ENCODE peak calls at places on chromosomes 12 and 14, in six cellular contexts. S, V, F, M, Y and I are unnamed samples.

GRCh38 chr14:95346820-95347219 is 27.1 kb upstream of the CLMN start:
- DNase-seq in F (no peak), S (peak), Y (no peak), V (no peak), M (no peak), I (no peak)

GRCh38 chr12:53098354-53098981 is 1.0 kb downstream of the IGFBP6 start:
- DNase-seq in Y (peak), S (peak), M (no peak), V (no peak), F (peak), I (no peak)

GRCh38 chr12:88578274-88578673 is 2.0 kb downstream of the KITLG start:
- DNase-seq in F (no peak), V (no peak), M (no peak), S (no peak), Y (no peak), I (no peak)

GRCh38 chr12:105978686-105979085 is 160.1 kb downstream of the NUAK1 start:
- DNase-seq in F (no peak), Y (peak), S (no peak), M (no peak), V (no peak), I (no peak)

GRCh38 chr14:75854247-75854799 is 127.5 kb downstream of the TGFB3 start:
- DNase-seq in S (no peak), F (no peak), Y (no peak), M (no peak), V (no peak), I (no peak)

GRCh38 chr12:29762637-29763300 is 21.0 kb downstream of the TMTC1 start:
- DNase-seq in Y (no peak), F (no peak), S (no peak), V (no peak), M (no peak), I (no peak)

GRCh38 chr14:52059614-52060013 is 9.2 kb downstream of the NID2 start:
- DNase-seq in V (no peak), Y (no peak), F (no peak), M (no peak), S (no peak), I (no peak)

GRCh38 chr12:66403746-66404145 is 101.5 kb downstream of the HELB start:
- DNase-seq in S (no peak), V (no peak), M (no peak), Y (no peak), F (no peak), I (no peak)

GRCh38 chr12:130139541-130139940 is 22.7 kb upstream of the FZD10 start:
- DNase-seq in F (no peak), S (no peak), Y (no peak), V (no peak), M (no peak), I (no peak)

DNA sequence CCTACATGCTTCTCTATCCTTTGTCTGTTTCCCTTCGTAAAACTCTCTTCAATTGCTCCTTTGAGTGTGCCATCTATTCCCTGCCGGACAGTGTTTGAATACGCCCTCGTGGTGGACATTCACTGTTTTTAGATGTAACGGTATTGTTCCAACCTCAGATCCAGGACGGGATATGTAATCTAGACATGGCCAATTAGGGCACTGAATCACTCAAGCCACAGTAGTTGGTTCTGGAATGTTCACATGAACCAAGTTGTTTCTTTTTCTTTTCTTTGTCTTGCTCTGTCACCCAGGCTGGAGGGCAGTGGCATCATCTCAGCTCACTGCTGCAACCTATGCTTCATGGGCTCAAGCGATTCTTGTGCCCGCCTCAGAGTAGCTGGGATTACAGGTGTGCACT is 204.2 kb upstream of the PLXNC1 start:
- DNase-seq in Y (no peak), S (no peak), F (no peak), M (no peak), V (no peak), I (no peak)
- H4K91ac ChIP-seq in Y (no peak), S (no peak), F (no peak), M (no peak), V (no peak), I (no peak)

GRCh38 chr12:44248436-44248835 is 412.6 kb downstream of the TMEM117 start:
- DNase-seq in M (no peak), Y (no peak), V (no peak), S (no peak), F (no peak), I (no peak)
- H4K91ac ChIP-seq in M (no peak), Y (peak), V (no peak), S (no peak), F (no peak), I (no peak)

GRCh38 chr12:68260153-68260552 is 6.7 kb upstream of the IL22 start:
- DNase-seq in V (no peak), Y (no peak), F (no peak), M (no peak), S (no peak), I (no peak)
- H4K91ac ChIP-seq in V (no peak), Y (no peak), F (no peak), M (no peak), S (no peak), I (no peak)

GRCh38 chr12:131230340-131231099 is 276.8 kb downstream of the ADGRD1 start:
- DNase-seq in S (no peak), Y (no peak), F (no peak), V (no peak), M (no peak), I (no peak)
- H4K91ac ChIP-seq in S (no peak), Y (no peak), F (no peak), V (no peak), M (no peak), I (no peak)

GRCh38 chr12:71626768-71627167 is 36.9 kb downstream of the ZFC3H1 start:
- DNase-seq in M (no peak), F (peak), S (no peak), V (no peak), Y (no peak), I (no peak)

GRCh38 chr12:71626098-71626497 is 37.5 kb downstream of the ZFC3H1 start:
- DNase-seq in M (no peak), S (no peak), F (no peak), V (no peak), Y (no peak), I (no peak)

GRCh38 chr12:71627438-71628002 is 36.1 kb downstream of the ZFC3H1 start:
- DNase-seq in M (no peak), Y (no peak), V (no peak), S (no peak), F (no peak), I (no peak)

DNA sequence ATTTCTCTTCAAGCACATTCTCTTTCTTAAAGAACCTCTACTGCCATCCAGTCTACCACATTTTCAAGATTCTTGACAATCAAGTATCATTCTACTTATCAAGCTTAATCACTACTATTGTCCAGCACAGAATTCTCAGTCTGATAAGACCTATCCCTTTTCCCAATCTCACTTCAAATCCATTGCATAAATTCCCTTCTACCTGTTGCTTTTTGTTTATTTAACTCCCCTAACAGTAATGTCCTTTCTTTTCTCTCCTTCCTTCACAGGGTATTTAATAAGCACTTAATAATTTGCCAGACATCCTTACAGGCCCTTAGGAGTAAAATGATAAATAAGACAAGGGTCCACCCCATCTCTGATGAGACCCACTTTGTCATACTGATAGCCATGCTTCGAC is 41.7 kb downstream of the ZFC3H1 start:
- DNase-seq in F (no peak), V (no peak), S (no peak), M (no peak), Y (no peak), I (no peak)
- H4K91ac ChIP-seq in F (no peak), V (no peak), S (no peak), M (no peak), Y (no peak), I (no peak)

GRCh38 chr12:122506393-122506938 is 5.7 kb upstream of the ZCCHC8 start:
- DNase-seq in V (no peak), Y (no peak), M (no peak), S (no peak), F (no peak), I (no peak)
- H4K91ac ChIP-seq in V (no peak), Y (no peak), M (no peak), S (no peak), F (no peak), I (no peak)